ENCODE peak calls at places on chromosomes 16 and 17, in seven cellular contexts. G is SK-N-SH, Z is HCT116, W is K562, S is HepG2, V is GM12878, O is H1. H is an unnamed sample.

GRCh38 chr17:13957636-13958035 is 111.7 kb upstream of the COX10 start:
- DNase-seq in G (no peak), Z (no peak), W (no peak), S (no peak), V (no peak), O (no peak), H (no peak)

GRCh38 chr16:50605733-50606430 is 57.7 kb downstream of the NKD1 start:
- DNase-seq in G (no peak), Z (no peak), W (no peak), S (no peak), V (no peak), O (no peak), H (no peak)

GRCh38 chr17:65334391-65334790 is 197.2 kb downstream of the RGS9 start:
- DNase-seq in G (no peak), Z (no peak), W (no peak), S (no peak), V (no peak), O (no peak), H (no peak)

GRCh38 chr16:88988980-88989791 is 12.2 kb upstream of the CBFA2T3 start:
- DNase-seq in G (no peak), Z (no peak), W (no peak), S (no peak), V (no peak), O (no peak), H (no peak)

GRCh38 chr17:83050651-83051422 is 28.6 kb upstream of the METRNL start:
- DNase-seq in G (peak), Z (no peak), W (no peak), S (no peak), V (no peak), O (peak), H (peak)

GRCh38 chr16:13919330-13919682 is 648 bp upstream of the ERCC4 start:
- DNase-seq in G (peak), Z (peak), W (peak), S (peak), V (no peak), O (no peak), H (peak)

GRCh38 chr16:70686376-70687171 is 721 bp upstream of the MTSS2 start:
- DNase-seq in G (no peak), Z (no peak), W (no peak), S (no peak), V (no peak), O (no peak), H (peak)

GRCh38 chr17:37750768-37751466 is 6.1 kb upstream of the HNF1B start:
- DNase-seq in G (no peak), Z (no peak), W (no peak), S (no peak), V (no peak), O (no peak), H (no peak)

GRCh38 chr17:76725580-76726230 is 701 bp downstream of the JMJD6 start:
- DNase-seq in G (peak), Z (no peak), W (peak), S (peak), V (no peak), O (no peak), H (peak)

GRCh38 chr16:2838928-2839327 is 8.8 kb downstream of the ZG16B start:
- DNase-seq in G (peak), Z (no peak), W (peak), S (peak), V (no peak), O (peak), H (peak)

GRCh38 chr17:62753562-62753961 is 54.6 kb downstream of the MARCHF10 start:
- DNase-seq in G (no peak), Z (no peak), W (no peak), S (no peak), V (no peak), O (no peak), H (no peak)

GRCh38 chr16:1331712-1332617 is 1.5 kb upstream of the BAIAP3 start:
- DNase-seq in G (peak), Z (peak), W (peak), S (peak), V (peak), O (peak), H (peak)

GRCh38 chr16:50068550-50068949 is 2.8 kb downstream of the HEATR3 start:
- DNase-seq in G (no peak), Z (no peak), W (no peak), S (no peak), V (no peak), O (no peak), H (no peak)

GRCh38 chr16:2250652-2251280 is 621 bp downstream of the ECI1 start:
- DNase-seq in G (no peak), Z (no peak), W (no peak), S (no peak), V (no peak), O (no peak), H (no peak)

GRCh38 chr16:85323230-85323960 is 211.1 kb upstream of the CIBAR2 start:
- DNase-seq in G (no peak), Z (no peak), W (no peak), S (no peak), V (no peak), O (no peak), H (no peak)

GRCh38 chr16:5580320-5580719 is 482.7 kb upstream of the EEF2KMT start:
- DNase-seq in G (no peak), Z (no peak), W (no peak), S (no peak), V (no peak), O (no peak), H (no peak)

GRCh38 chr16:86199871-86200700 is 301.1 kb downstream of the IRF8 start:
- DNase-seq in G (no peak), Z (no peak), W (no peak), S (no peak), V (no peak), O (no peak), H (no peak)

GRCh38 chr16:10178079-10178478 is 4.1 kb downstream of the GRIN2A start:
- DNase-seq in G (no peak), Z (no peak), W (no peak), S (no peak), V (no peak), O (no peak), H (no peak)

GRCh38 chr17:66686601-66687000 is 148.3 kb upstream of the CACNG5 start:
- DNase-seq in G (no peak), Z (no peak), W (no peak), S (no peak), V (no peak), O (no peak), H (no peak)

GRCh38 chr17:65122836-65123756 is 14.1 kb upstream of the RGS9 start:
- DNase-seq in G (peak), Z (peak), W (peak), S (peak), V (peak), O (peak), H (peak)

GRCh38 chr17:33667052-33667509 is 374.0 kb upstream of the ASIC2 start:
- DNase-seq in G (no peak), Z (no peak), W (peak), S (no peak), V (peak), O (no peak), H (no peak)

GRCh38 chr16:49010396-49010795 is 271.2 kb downstream of the CBLN1 start:
- DNase-seq in G (no peak), Z (no peak), W (no peak), S (no peak), V (no peak), O (no peak), H (peak)

GRCh38 chr16:56938664-56939513 is 6.9 kb downstream of the HERPUD1 start:
- DNase-seq in G (no peak), Z (no peak), W (no peak), S (no peak), V (no peak), O (no peak), H (no peak)

GRCh38 chr16:23374721-23375120 is 72.6 kb downstream of the SCNN1B start:
- DNase-seq in G (no peak), Z (no peak), W (no peak), S (no peak), V (no peak), O (no peak), H (peak)

GRCh38 chr17:75604034-75604695 is 16.6 kb downstream of the MYO15B start:
- DNase-seq in G (no peak), Z (no peak), W (peak), S (no peak), V (no peak), O (no peak), H (no peak)

GRCh38 chr17:7590743-7591142 is 849 bp upstream of the SOX15 start:
- DNase-seq in G (peak), Z (no peak), W (no peak), S (no peak), V (no peak), O (peak), H (no peak)

GRCh38 chr16:84226026-84226425 is 13.8 kb downstream of the KCNG4 start:
- DNase-seq in G (no peak), Z (no peak), W (no peak), S (no peak), V (no peak), O (no peak), H (no peak)

GRCh38 chr17:43530303-43531081 is 15.6 kb downstream of the ETV4 start:
- DNase-seq in G (no peak), Z (peak), W (peak), S (peak), V (no peak), O (peak), H (no peak)

GRCh38 chr17:4852504-4853075 is 19.4 kb downstream of the MINK1 start:
- DNase-seq in G (peak), Z (no peak), W (peak), S (peak), V (no peak), O (no peak), H (no peak)

GRCh38 chr17:76498886-76499667 is 2.1 kb downstream of the RHBDF2 start:
- DNase-seq in G (no peak), Z (no peak), W (no peak), S (peak), V (peak), O (no peak), H (no peak)

GRCh38 chr16:86880316-86881117 is 302.2 kb downstream of the FOXL1 start:
- DNase-seq in G (no peak), Z (no peak), W (no peak), S (no peak), V (no peak), O (no peak), H (no peak)

GRCh38 chr16:67649494-67649931 is 4.6 kb downstream of the CARMIL2 start:
- DNase-seq in G (peak), Z (no peak), W (peak), S (no peak), V (no peak), O (peak), H (no peak)

GRCh38 chr17:4945176-4945943 is 3.0 kb downstream of the PFN1 start:
- DNase-seq in G (no peak), Z (peak), W (peak), S (peak), V (peak), O (peak), H (peak)

GRCh38 chr17:12395733-12396354 is 269.8 kb upstream of the MYOCD start:
- DNase-seq in G (peak), Z (peak), W (peak), S (peak), V (no peak), O (peak), H (no peak)

GRCh38 chr16:8600144-8600856 is 10.0 kb upstream of the TMEM114 start:
- DNase-seq in G (no peak), Z (no peak), W (no peak), S (no peak), V (no peak), O (no peak), H (no peak)

GRCh38 chr17:8057691-8058114 is 18.8 kb downstream of the ALOX15B start:
- DNase-seq in G (peak), Z (peak), W (peak), S (peak), V (peak), O (peak), H (peak)

GRCh38 chr17:17004251-17004996 is 32.5 kb upstream of the TNFRSF13B start:
- DNase-seq in G (no peak), Z (no peak), W (no peak), S (no peak), V (no peak), O (no peak), H (no peak)

GRCh38 chr17:74930535-74931036 is 5.1 kb upstream of the OTOP3 start:
- DNase-seq in G (no peak), Z (no peak), W (no peak), S (no peak), V (no peak), O (no peak), H (no peak)

DNA sequence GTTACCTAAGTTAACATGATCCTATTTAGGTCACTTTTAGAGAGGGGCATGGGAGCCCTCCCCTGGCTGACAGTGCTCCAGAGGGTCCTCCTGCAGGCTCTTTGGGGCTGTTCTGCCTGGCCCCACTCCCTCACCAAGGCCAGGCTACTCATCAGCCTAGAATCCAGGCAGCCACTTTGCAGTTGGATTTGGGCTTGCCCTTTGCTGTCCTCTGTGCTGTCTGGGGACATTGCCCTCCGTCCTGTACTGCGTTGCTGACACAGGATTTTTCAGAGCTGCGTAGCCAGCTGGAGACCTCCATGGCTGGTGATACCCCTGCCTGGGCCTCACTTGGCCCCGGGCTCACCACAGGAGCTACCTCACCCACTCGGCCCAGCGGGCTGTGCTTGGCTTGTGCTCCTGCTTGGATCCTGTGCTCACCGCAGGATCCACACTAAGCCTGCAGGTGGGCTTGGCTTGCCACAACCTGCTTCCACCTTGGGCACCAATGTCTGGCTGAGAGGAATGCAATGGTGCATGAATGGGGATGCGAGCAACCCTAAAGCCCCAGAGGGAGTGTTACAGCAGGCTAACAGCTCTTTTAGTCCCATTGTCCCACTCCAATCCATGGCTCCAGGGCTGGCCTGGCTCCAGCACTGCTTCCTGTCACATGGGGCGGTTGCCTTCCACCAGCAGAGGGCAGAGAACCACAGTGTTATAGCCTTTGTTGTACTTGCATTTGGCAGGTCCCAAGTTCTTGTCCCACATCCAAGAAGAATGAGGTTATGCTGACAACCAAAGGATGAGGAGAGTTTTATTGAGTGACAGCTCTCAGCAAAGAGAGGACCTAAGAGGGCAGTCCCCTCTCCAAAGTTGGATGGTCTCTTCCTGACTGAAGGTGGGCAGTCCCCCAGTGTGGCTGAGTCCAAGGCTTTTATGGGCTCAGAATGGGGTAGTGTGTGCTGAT is 21.5 kb downstream of the CCL4 start:
- DNase-seq in G (no peak), Z (peak), W (no peak), S (no peak), V (no peak), O (peak), H (no peak)
- TF ChIP-seq JUND in G (no peak), Z (no peak), W (no peak), S (no peak), V (no peak), O (no peak), H (no peak)

GRCh38 chr17:31050948-31051347 is 43.8 kb upstream of the NF1 start:
- DNase-seq in G (no peak), Z (no peak), W (no peak), S (no peak), V (no peak), O (no peak), H (no peak)

GRCh38 chr17:31054761-31055160 is 40.0 kb upstream of the NF1 start:
- DNase-seq in G (no peak), Z (no peak), W (no peak), S (no peak), V (no peak), O (no peak), H (no peak)

GRCh38 chr17:31053076-31053475 is 41.7 kb upstream of the NF1 start:
- DNase-seq in G (no peak), Z (no peak), W (no peak), S (no peak), V (no peak), O (no peak), H (no peak)

GRCh38 chr17:31051517-31051916 is 43.3 kb upstream of the NF1 start:
- DNase-seq in G (no peak), Z (no peak), W (no peak), S (no peak), V (no peak), O (no peak), H (no peak)

DNA sequence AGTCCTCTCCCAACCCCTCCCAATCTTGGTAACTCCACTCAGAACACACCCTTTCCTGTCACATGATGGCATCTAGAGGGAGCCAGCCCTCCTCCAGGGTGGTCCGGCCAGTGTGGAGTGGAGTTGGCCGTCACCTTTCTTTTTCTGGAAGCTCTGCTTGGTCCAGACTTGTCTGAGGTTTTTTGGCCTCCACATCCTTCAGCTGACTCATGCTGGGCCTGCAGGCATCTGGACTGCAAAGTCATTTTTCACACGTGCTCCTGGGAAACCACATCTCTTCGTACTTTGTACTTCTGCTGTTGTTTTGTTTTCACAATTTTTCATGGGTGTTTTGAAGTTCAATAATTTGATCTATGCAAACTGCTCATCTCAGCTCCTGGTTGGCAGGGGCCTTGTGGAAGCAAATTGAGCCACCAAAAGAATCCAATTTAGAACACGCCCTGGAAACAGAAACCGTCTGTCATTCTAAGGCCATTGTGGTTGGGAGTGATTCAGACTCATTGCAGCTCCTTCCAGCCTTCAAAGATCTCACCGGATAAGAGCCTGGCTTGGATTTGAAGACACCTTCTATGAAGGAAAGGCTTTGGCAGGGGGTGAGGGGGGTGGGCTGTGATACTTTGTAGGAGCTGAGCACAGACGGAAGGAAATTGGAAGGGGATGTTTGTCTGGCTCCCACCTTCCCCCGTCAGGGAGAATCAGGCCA is 42.4 kb upstream of the NF1 start:
- DNase-seq in G (no peak), Z (peak), W (peak), S (peak), V (no peak), O (no peak), H (peak)
- TF ChIP-seq JUND in G (peak), Z (peak), W (peak), S (no peak), V (no peak), O (no peak), H (no peak)

DNA sequence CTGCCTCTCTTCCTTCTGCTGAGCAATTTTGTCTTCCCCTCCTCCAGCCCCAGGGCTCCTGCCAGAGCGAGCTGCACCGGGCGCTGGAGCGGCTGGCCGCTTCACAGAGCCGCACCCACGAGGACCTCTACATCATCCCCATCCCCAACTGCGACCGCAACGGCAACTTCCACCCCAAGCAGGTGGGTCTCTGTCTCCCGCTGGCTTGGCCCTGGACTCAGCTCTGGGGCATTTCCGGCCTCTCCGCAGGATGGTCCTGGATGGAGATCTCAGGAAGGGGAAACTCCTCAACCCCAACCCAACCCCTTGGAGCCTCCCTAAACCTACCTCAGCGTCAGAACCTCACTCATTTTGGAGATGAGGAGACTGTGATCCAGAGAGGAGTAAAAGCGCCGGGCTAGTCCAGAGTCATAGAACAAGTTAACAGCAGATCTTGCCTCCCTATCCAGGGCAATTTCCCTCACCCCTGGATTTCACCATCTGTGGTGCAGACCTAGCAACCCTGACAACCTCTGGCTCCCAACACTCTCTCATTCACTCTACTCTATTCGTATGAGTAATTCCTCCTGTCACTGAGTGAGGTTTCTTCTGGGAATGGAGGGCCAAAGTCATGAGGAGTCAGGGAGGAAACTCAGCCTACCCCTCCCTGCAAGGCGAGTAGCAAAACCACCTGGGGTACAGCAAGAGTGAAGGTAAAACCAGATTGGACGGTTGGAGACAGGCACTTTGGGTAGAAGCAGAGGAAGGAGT is 10.8 kb downstream of the IGFBP4 start:
- DNase-seq in G (no peak), Z (no peak), W (no peak), S (no peak), V (no peak), O (no peak), H (no peak)
- TF ChIP-seq JUND in G (no peak), Z (no peak), W (no peak), S (no peak), V (no peak), O (no peak), H (no peak)

GRCh38 chr17:45298546-45299285 is 18.1 kb downstream of the MAP3K14 start:
- DNase-seq in G (no peak), Z (no peak), W (no peak), S (no peak), V (no peak), O (no peak), H (no peak)

GRCh38 chr17:45296833-45297124 is 20.0 kb downstream of the MAP3K14 start:
- DNase-seq in G (no peak), Z (no peak), W (no peak), S (no peak), V (no peak), O (no peak), H (no peak)

GRCh38 chr17:45301674-45302073 is 15.1 kb downstream of the MAP3K14 start:
- DNase-seq in G (no peak), Z (no peak), W (no peak), S (no peak), V (no peak), O (no peak), H (no peak)

GRCh38 chr17:45300060-45300751 is 16.6 kb downstream of the MAP3K14 start:
- DNase-seq in G (no peak), Z (no peak), W (no peak), S (no peak), V (no peak), O (no peak), H (no peak)

DNA sequence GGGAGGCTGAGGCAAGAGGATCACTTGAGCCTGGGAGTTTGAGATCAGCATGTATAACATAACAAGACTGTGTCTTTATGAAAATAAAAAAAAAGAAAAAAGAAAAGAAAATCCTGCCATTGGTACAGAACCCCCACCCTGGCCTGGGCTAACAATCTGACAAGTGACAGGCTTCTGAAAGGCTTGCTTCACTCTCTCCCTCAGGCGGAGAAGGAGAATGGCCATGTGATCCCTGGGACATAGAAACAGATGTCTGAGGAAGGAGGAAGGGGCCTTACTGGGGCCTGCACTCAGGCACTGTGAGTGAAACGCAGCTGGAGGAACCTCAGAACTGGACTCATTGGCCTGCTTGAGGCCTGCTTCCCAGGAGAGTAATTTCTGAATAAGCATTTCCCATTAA is 17.5 kb downstream of the MAP3K14 start:
- DNase-seq in G (peak), Z (no peak), W (no peak), S (no peak), V (no peak), O (no peak), H (no peak)
- TF ChIP-seq JUND in G (no peak), Z (no peak), W (no peak), S (no peak), V (no peak), O (no peak), H (no peak)